ENCODE peak calls at places on chromosome 10, in five cellular contexts. G is stomach, N is upper lobe of left lung, V is sigmoid colon, L is suprapubic skin. P is an unnamed sample.

GRCh38 chr10:104109908-104110662 is 11.9 kb upstream of the SFR1 start:
- DNase-seq in G (no peak), N (no peak), V (no peak), L (no peak), P (no peak)

GRCh38 chr10:119735451-119735850 is 9.6 kb downstream of the INPP5F start:
- DNase-seq in G (no peak), N (no peak), V (no peak), L (no peak), P (no peak)

GRCh38 chr10:112052176-112052575 is 131.4 kb downstream of the GPAM start:
- DNase-seq in G (no peak), N (no peak), V (no peak), L (no peak), P (no peak)

GRCh38 chr10:70615784-70616511 is 13.4 kb upstream of the PRF1 start:
- DNase-seq in G (no peak), N (no peak), V (no peak), L (no peak), P (no peak)

GRCh38 chr10:48661441-48661840 is 23.2 kb upstream of the WDFY4 start:
- DNase-seq in G (no peak), N (no peak), V (no peak), L (no peak), P (no peak)

GRCh38 chr10:108789911-108790310 is 1133.4 kb downstream of the XPNPEP1 start:
- DNase-seq in G (no peak), N (no peak), V (no peak), L (no peak), P (no peak)

GRCh38 chr10:43197834-43198681 is 59.8 kb downstream of the CSGALNACT2 start:
- DNase-seq in G (peak; percentile 25), N (peak; percentile 61), V (peak; percentile 40), L (no peak), P (no peak)

GRCh38 chr10:123972481-123973401 is 81.1 kb upstream of the CPXM2 start:
- DNase-seq in G (no peak), N (peak; percentile 71), V (no peak), L (no peak), P (peak; percentile 82)

GRCh38 chr10:46070749-46071148 is 24.7 kb upstream of the MSMB start:
- DNase-seq in G (no peak), N (no peak), V (no peak), L (no peak), P (peak; percentile 68)

GRCh38 chr10:71075759-71076472 is 136.5 kb upstream of the UNC5B start:
- DNase-seq in G (no peak), N (no peak), V (peak; percentile 53), L (peak; percentile 41), P (no peak)

GRCh38 chr10:91576096-91576545 is 56.8 kb downstream of the PPP1R3C start:
- DNase-seq in G (no peak), N (no peak), V (no peak), L (no peak), P (no peak)

GRCh38 chr10:43963793-43964425 is 315.2 kb upstream of the ZNF32 start:
- DNase-seq in G (no peak), N (no peak), V (no peak), L (no peak), P (peak; percentile 84)

GRCh38 chr10:96402417-96403305 is 43.9 kb upstream of the OPALIN start:
- DNase-seq in G (no peak), N (no peak), V (no peak), L (peak; percentile 34), P (no peak)

GRCh38 chr10:29608062-29608461 is 26.7 kb downstream of the SVIL start:
- DNase-seq in G (peak; percentile 21), N (no peak), V (peak; percentile 68), L (no peak), P (no peak)

GRCh38 chr10:6178581-6178980 is 24.2 kb upstream of the PFKFB3 start:
- DNase-seq in G (no peak), N (no peak), V (no peak), L (no peak), P (no peak)
- TF ChIP-seq POLR2AphosphoS5 in G (no peak), N (no peak), V (no peak), L (no peak), P (no peak)

GRCh38 chr10:31759816-31760626 is 168.6 kb downstream of the ARHGAP12 start:
- DNase-seq in G (peak; percentile 97), N (peak; percentile 98), V (peak; percentile 99), L (peak; percentile 97), P (peak; percentile 99)
- TF ChIP-seq EP300 in G (no peak), N (no peak), V (no peak), L (no peak), P (no peak)

DNA sequence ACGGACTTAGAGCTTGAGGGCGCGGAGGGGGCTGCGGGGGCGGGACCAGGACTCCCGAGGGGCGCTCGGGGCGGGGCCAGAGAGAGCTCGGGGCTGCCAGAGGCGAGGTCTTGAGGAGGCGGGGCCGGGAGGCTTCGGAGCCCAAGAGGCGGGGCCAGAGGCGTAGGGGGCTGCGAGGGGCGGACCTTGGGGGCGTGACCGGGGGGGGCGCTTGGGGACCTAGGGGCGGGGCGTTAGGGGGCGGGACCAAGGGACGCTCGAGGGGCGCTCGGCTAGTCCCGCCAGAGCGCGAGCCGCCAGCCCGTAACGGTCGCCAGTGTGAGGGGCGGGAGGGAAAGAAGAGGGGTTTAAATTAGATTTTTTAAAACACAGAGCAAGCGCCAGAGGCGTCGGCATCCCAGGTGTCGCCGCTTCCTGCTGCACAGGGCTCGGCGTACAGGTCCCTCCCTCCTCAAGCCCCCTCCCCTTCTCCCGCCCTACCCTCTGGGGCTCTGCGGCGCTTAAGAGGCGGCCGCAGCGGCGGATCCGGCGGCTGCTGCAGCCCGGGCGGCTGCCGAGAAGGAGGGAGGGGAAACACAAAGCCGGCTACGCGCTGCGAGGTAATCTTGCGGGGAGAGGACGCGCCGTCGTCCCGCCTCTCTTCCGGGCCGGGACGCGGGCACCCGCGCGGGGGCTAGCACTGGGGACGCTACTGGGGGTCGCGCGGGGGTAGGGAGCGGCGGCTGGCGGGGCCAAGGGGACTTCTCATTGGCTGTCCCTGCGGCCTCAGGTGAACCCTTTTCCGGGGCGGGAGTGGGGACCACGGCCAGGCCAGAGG is at the start of gene ADD3:
- DNase-seq in G (peak; percentile 93), N (peak; percentile 96), V (peak; percentile 98), L (peak; percentile 97), P (peak; percentile 97)
- TF ChIP-seq POLR2AphosphoS5 in G (peak; percentile 77), N (peak; percentile 79), V (peak; percentile 91), L (no peak), P (peak; percentile 86)

DNA sequence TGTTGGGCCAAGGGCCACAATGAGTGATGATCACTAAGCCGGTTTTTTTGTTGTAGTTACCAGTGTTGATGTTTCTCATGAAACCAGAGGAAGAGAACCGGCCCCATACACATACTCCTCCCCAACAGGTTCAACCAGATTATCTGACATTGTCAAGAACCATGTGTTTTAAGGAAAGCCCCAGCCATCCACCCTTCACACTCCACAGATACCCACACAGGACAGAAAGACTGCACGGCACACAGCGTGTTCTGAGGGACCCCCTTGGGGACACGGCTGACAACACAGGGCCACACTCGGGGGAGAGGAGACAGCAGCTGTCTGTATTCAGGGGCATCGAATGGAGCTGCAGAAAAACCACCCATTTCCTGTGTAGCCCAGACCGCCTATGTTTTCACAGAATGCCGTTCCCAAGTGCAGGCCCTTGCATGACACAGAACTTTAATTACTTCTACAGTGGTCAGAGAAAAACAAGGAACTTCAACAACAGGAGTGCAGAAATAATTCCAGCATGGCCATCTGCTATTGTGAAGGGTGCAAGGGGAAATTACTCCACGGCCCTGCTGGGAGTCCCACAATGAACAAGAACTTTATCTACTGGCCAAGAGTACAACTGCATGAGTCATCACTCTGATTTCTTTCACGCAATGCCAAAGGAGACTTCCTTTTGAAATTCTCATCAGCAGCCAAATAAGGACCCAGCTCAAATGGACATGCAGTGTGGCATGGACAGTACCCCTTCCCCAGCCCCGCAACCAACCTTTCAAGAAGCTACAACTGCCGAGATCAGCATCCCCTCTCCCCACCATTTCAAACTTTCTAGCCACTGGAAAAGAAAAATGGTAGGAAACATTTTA is 2.3 kb downstream of the KLF6 start:
- DNase-seq in G (peak; percentile 53), N (no peak), V (peak; percentile 91), L (peak; percentile 86), P (no peak)
- TF ChIP-seq EP300 in G (no peak), N (no peak), V (peak; percentile 77), L (no peak), P (peak; percentile 36)

DNA sequence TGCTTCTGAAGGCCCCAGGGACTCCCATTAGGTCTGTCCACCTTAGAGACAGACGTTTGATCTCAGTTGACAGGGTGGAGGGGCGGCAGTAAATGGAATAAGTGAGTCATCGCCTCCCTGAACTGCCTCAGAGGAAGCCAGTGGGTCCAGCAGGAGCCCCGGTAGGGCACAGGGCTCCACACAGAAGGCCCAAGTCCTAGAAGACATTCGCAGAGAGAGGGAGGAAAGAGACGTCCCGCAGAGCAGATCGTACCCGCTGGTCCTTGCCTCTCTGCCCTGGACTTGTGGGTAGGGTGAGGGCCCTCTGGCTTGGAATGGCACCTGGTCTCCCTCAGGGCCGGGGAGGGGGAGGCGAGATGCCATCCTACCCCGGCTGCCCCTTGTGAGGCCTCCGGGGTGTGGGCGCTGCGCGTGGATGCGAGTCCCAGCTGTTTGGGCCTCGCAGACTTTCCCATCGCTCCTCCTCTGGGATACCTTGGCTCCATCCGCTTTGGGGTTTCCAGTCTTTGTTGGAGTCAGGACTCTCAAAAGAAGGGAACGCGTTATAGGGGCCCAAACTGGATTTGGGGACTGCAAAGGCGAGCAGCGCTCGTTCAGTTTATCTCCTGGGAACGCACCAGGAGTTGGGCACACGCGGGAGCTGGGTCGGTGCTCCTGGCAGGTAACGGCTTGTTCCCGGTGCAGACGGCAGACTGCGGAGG is 5.1 kb downstream of the TLX1 start:
- DNase-seq in G (no peak), N (peak; percentile 44), V (no peak), L (no peak), P (no peak)
- TF ChIP-seq POLR2AphosphoS5 in G (no peak), N (no peak), V (no peak), L (no peak), P (no peak)

GRCh38 chr10:131199646-131200045 is 111.9 kb downstream of the TCERG1L start:
- DNase-seq in G (peak; percentile 10), N (no peak), V (peak; percentile 13), L (no peak), P (no peak)
- TF ChIP-seq EP300 in G (no peak), N (no peak), V (no peak), L (no peak), P (no peak)

GRCh38 chr10:97761331-97761865 is 10.4 kb downstream of the SFRP5 start:
- DNase-seq in G (no peak), N (no peak), V (no peak), L (no peak), P (no peak)

GRCh38 chr10:97760461-97761257 is 11.1 kb downstream of the SFRP5 start:
- DNase-seq in G (no peak), N (peak; percentile 42), V (no peak), L (no peak), P (no peak)

GRCh38 chr10:97763411-97763810 is 8.4 kb downstream of the SFRP5 start:
- DNase-seq in G (no peak), N (no peak), V (no peak), L (no peak), P (no peak)

GRCh38 chr10:97762816-97763215 is 9.0 kb downstream of the SFRP5 start:
- DNase-seq in G (no peak), N (no peak), V (peak; percentile 83), L (no peak), P (no peak)

DNA sequence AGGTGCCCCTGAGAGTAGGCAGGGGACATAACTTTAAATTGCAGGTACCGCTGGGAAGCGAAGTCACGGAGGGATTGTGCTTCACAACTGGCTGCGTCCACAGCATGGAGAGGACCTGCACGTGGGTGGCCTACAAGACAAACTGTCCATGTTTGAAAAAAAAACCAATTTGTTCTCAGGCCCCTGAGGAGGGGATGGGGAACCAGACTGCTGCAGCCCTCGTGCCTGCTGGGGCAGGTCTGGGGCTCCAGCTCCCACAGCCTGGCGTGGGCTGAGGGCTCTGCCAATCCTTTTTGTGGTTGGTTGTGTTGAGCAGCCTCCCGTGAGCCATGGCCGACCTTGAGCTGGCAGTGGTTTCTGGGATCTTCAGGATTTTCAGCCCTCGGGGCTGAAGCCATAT is 9.7 kb downstream of the SFRP5 start:
- DNase-seq in G (no peak), N (no peak), V (no peak), L (no peak), P (no peak)
- TF ChIP-seq POLR2AphosphoS5 in G (no peak), N (no peak), V (no peak), L (no peak), P (no peak)